ENCODE peak calls at places on chromosomes 2 and 18, in ten cellular contexts. S is EL, X is anterior cingulate cortex, K is Calu3, A is substantia nigra, T is foreskin keratinocyte, N is nephron progenitor cell, U is mesothelial cell of epicardium, P is M059J, J is H1. F is an unnamed sample.

GRCh38 chr2:99832921-99833320 is 309.5 kb downstream of the AFF3 start:
- DNase-seq in A (no peak), J (no peak), P (no peak), X (no peak), K (no peak), T (no peak), U (no peak), N (no peak), S (no peak), F (no peak)

GRCh38 chr2:73850009-73850408 is 21.2 kb downstream of the STAMBP start:
- DNase-seq in P (no peak), K (no peak), A (no peak), X (no peak), S (no peak), T (no peak), N (no peak), J (no peak), U (no peak), F (no peak)

GRCh38 chr18:61047794-61048193 is 285.4 kb upstream of the CDH20 start:
- DNase-seq in P (no peak), T (no peak), A (no peak), X (no peak), N (no peak), U (no peak), S (no peak), J (no peak), K (no peak), F (no peak)

GRCh38 chr18:72675394-72675793 is 131.3 kb upstream of the CBLN2 start:
- DNase-seq in J (no peak), U (no peak), S (peak; percentile 0), T (no peak), X (no peak), A (no peak), P (peak; percentile 50), K (no peak), N (peak; percentile 4), F (no peak)

GRCh38 chr2:75311993-75312392 is 112.7 kb upstream of the TACR1 start:
- DNase-seq in U (no peak), N (no peak), J (no peak), P (peak; percentile 42), K (no peak), S (peak; percentile 12), T (no peak), A (no peak), X (no peak), F (no peak)

GRCh38 chr18:48022531-48023330 is 92.3 kb upstream of the SMAD2 start:
- DNase-seq in P (peak; percentile 85), U (no peak), A (no peak), S (peak; percentile 66), J (no peak), K (peak; percentile 55), X (no peak), N (no peak), T (peak; percentile 40), F (peak; percentile 83)

GRCh38 chr2:44707945-44708645 is 233.4 kb upstream of the SIX3 start:
- DNase-seq in P (peak; percentile 3), N (no peak), K (no peak), A (no peak), U (no peak), S (no peak), X (no peak), T (peak; percentile 31), J (no peak), F (peak; percentile 30)

GRCh38 chr2:19878268-19879046 is 23.3 kb downstream of the TTC32 start:
- DNase-seq in A (no peak), X (no peak), T (no peak), N (no peak), U (no peak), P (no peak), J (no peak), K (no peak), S (no peak), F (no peak)

GRCh38 chr2:144515694-144516416 is 4.1 kb downstream of the ZEB2 start:
- DNase-seq in U (peak; percentile 40), A (peak; percentile 59), S (peak; percentile 65), K (no peak), P (peak; percentile 48), N (peak; percentile 51), X (no peak), J (no peak), T (no peak), F (no peak)

GRCh38 chr2:109513749-109514588 is 99.8 kb downstream of the SEPTIN10 start:
- DNase-seq in U (no peak), T (peak; percentile 61), P (peak; percentile 74), A (no peak), K (no peak), N (peak; percentile 24), J (no peak), S (peak; percentile 81), X (no peak), F (peak; percentile 72)

GRCh38 chr18:13453714-13454113 is 235.2 kb downstream of the LDLRAD4 start:
- DNase-seq in K (no peak), J (no peak), P (no peak), A (no peak), N (no peak), S (no peak), X (no peak), U (no peak), T (no peak), F (no peak)

GRCh38 chr2:143501245-143501644 is 372.0 kb downstream of the ARHGAP15 start:
- DNase-seq in P (no peak), X (no peak), S (no peak), A (no peak), K (no peak), N (no peak), J (no peak), U (no peak), T (no peak), F (no peak)

GRCh38 chr2:171178993-171179392 is 18.3 kb upstream of the TLK1 start:
- DNase-seq in J (no peak), K (no peak), T (no peak), X (no peak), U (no peak), N (no peak), P (no peak), A (no peak), S (no peak), F (no peak)

GRCh38 chr2:188746727-188747126 is 227.4 kb upstream of the COL3A1 start:
- DNase-seq in K (no peak), N (no peak), J (no peak), T (no peak), A (no peak), S (peak; percentile 30), X (no peak), P (peak; percentile 55), U (no peak), F (peak; percentile 25)

GRCh38 chr18:27135504-27136207 is 49.5 kb downstream of the CHST9 start:
- DNase-seq in P (peak; percentile 39), S (no peak), T (peak; percentile 3), X (no peak), U (no peak), J (no peak), A (no peak), K (peak; percentile 15), N (no peak), F (no peak)

GRCh38 chr2:66682476-66682875 is 247.6 kb downstream of the MEIS1 start:
- DNase-seq in P (no peak), U (no peak), A (no peak), J (no peak), X (no peak), S (no peak), N (no peak), K (no peak), T (no peak), F (no peak)

GRCh38 chr2:181812106-181812745 is 79.3 kb upstream of the ITPRID2 start:
- DNase-seq in K (no peak), J (no peak), T (no peak), N (no peak), X (no peak), U (no peak), A (no peak), S (peak; percentile 25), P (no peak), F (peak; percentile 26)

GRCh38 chr2:109201465-109202420 is 72.7 kb downstream of the SH3RF3 start:
- DNase-seq in A (no peak), J (no peak), T (no peak), X (no peak), P (no peak), S (no peak), K (no peak), N (no peak), U (no peak), F (no peak)

F was measured in MCF 10A.